ENCODE peak calls at places on chromosomes 7 and 10, in ten cellular contexts. One of them, this sample, is unnamed.

GRCh38 chr10:103697787-103698186 is 157.6 kb downstream of the SH3PXD2A start:
- DNase-seq in hepatocyte: no peak
- DNase-seq in EL: no peak
- DNase-seq in caudate nucleus: no peak
- DNase-seq in GM04504: no peak
- DNase-seq in HuH-7.5: no peak
- DNase-seq in AG09309: no peak
- DNase-seq in fibroblast of mammary gland: no peak
- DNase-seq in Calu3: no peak
- DNase-seq in A549: no peak
- DNase-seq in this sample: no peak

GRCh38 chr7:69839782-69840181 is 241.5 kb downstream of the AUTS2 start:
- DNase-seq in hepatocyte: no peak
- DNase-seq in EL: no peak
- DNase-seq in caudate nucleus: no peak
- DNase-seq in GM04504: no peak
- DNase-seq in HuH-7.5: no peak
- DNase-seq in AG09309: no peak
- DNase-seq in fibroblast of mammary gland: no peak
- DNase-seq in Calu3: no peak
- DNase-seq in A549: no peak
- DNase-seq in this sample: no peak

GRCh38 chr7:1548438-1548831 is 7.6 kb downstream of the TMEM184A start:
- DNase-seq in hepatocyte: no peak
- DNase-seq in EL: no peak
- DNase-seq in caudate nucleus: no peak
- DNase-seq in GM04504: no peak
- DNase-seq in HuH-7.5: no peak
- DNase-seq in AG09309: no peak
- DNase-seq in fibroblast of mammary gland: no peak
- DNase-seq in Calu3: no peak
- DNase-seq in A549: no peak
- DNase-seq in this sample: no peak

GRCh38 chr10:49110684-49111319 is 4.5 kb downstream of the VSTM4 start:
- DNase-seq in hepatocyte: no peak
- DNase-seq in EL: no peak
- DNase-seq in caudate nucleus: no peak
- DNase-seq in GM04504: no peak
- DNase-seq in HuH-7.5: no peak
- DNase-seq in AG09309: no peak
- DNase-seq in fibroblast of mammary gland: no peak
- DNase-seq in Calu3: no peak
- DNase-seq in A549: no peak
- DNase-seq in this sample: no peak

GRCh38 chr10:127875916-127876315 is 16.8 kb downstream of the CLRN3 start:
- DNase-seq in hepatocyte: no peak
- DNase-seq in EL: no peak
- DNase-seq in caudate nucleus: no peak
- DNase-seq in GM04504: no peak
- DNase-seq in HuH-7.5: no peak
- DNase-seq in AG09309: no peak
- DNase-seq in fibroblast of mammary gland: no peak
- DNase-seq in Calu3: no peak
- DNase-seq in A549: no peak
- DNase-seq in this sample: no peak

GRCh38 chr10:126663328-126663727 is 7.2 kb downstream of the C10orf90 start:
- DNase-seq in hepatocyte: peak; percentile 19
- DNase-seq in EL: no peak
- DNase-seq in caudate nucleus: peak; percentile 48
- DNase-seq in GM04504: peak; percentile 96
- DNase-seq in HuH-7.5: no peak
- DNase-seq in AG09309: peak; percentile 90
- DNase-seq in fibroblast of mammary gland: peak; percentile 97
- DNase-seq in Calu3: no peak
- DNase-seq in A549: no peak
- DNase-seq in this sample: peak; percentile 96

GRCh38 chr10:126921974-126922525 is 16.8 kb downstream of the DOCK1 start:
- DNase-seq in hepatocyte: no peak
- DNase-seq in EL: peak; percentile 87
- DNase-seq in caudate nucleus: no peak
- DNase-seq in GM04504: peak; percentile 67
- DNase-seq in HuH-7.5: no peak
- DNase-seq in AG09309: peak; percentile 59
- DNase-seq in fibroblast of mammary gland: peak; percentile 74
- DNase-seq in Calu3: no peak
- DNase-seq in A549: no peak
- DNase-seq in this sample: no peak

GRCh38 chr10:101323495-101323894 is 30.5 kb upstream of the BTRC start:
- DNase-seq in hepatocyte: no peak
- DNase-seq in EL: no peak
- DNase-seq in caudate nucleus: no peak
- DNase-seq in GM04504: no peak
- DNase-seq in HuH-7.5: no peak
- DNase-seq in AG09309: no peak
- DNase-seq in fibroblast of mammary gland: no peak
- DNase-seq in Calu3: no peak
- DNase-seq in A549: no peak
- DNase-seq in this sample: no peak

This sample was measured in amygdala.